ENCODE peak calls at places on chromosomes 7 and 10, in four cellular contexts. One of them, this sample, is unnamed.

GRCh38 chr10:35386594-35387174 is 50.4 kb downstream of the CCNY start:
- DNase-seq in hepatic stellate cell: no peak
- DNase-seq in hepatocyte: peak
- DNase-seq in glutamatergic neuron: no peak
- DNase-seq in this sample: no peak

GRCh38 chr7:101162551-101163280 is 2.7 kb downstream of the VGF start:
- DNase-seq in hepatic stellate cell: peak
- DNase-seq in hepatocyte: peak
- DNase-seq in glutamatergic neuron: peak
- DNase-seq in this sample: no peak

GRCh38 chr7:43211276-43211675 is 98.8 kb downstream of the HECW1 start:
- DNase-seq in hepatic stellate cell: no peak
- DNase-seq in hepatocyte: no peak
- DNase-seq in glutamatergic neuron: no peak
- DNase-seq in this sample: no peak

GRCh38 chr7:4883352-4884144 is at the start of gene RADIL:
- DNase-seq in hepatic stellate cell: peak
- DNase-seq in hepatocyte: peak
- DNase-seq in glutamatergic neuron: peak
- DNase-seq in this sample: peak

GRCh38 chr7:28687631-28688030 is 270.5 kb downstream of the TRIL start:
- DNase-seq in hepatic stellate cell: no peak
- DNase-seq in hepatocyte: no peak
- DNase-seq in glutamatergic neuron: no peak
- DNase-seq in this sample: no peak

GRCh38 chr10:74787457-74787856 is 38.9 kb upstream of the KAT6B start:
- DNase-seq in hepatic stellate cell: no peak
- DNase-seq in hepatocyte: no peak
- DNase-seq in glutamatergic neuron: no peak
- DNase-seq in this sample: no peak

GRCh38 chr10:124665980-124666379 is 78.2 kb downstream of the FAM53B start:
- DNase-seq in hepatic stellate cell: peak
- DNase-seq in hepatocyte: peak
- DNase-seq in glutamatergic neuron: no peak
- DNase-seq in this sample: no peak

GRCh38 chr10:110704906-110705476 is 60.9 kb downstream of the RBM20 start:
- DNase-seq in hepatic stellate cell: no peak
- DNase-seq in hepatocyte: no peak
- DNase-seq in glutamatergic neuron: no peak
- DNase-seq in this sample: no peak

GRCh38 chr10:75995041-75995430 is 563.6 kb downstream of the LRMDA start:
- DNase-seq in hepatic stellate cell: no peak
- DNase-seq in hepatocyte: no peak
- DNase-seq in glutamatergic neuron: no peak
- DNase-seq in this sample: no peak

GRCh38 chr7:150383710-150384397 is 4.7 kb downstream of the ZNF775 start:
- DNase-seq in hepatic stellate cell: no peak
- DNase-seq in hepatocyte: peak
- DNase-seq in glutamatergic neuron: peak
- DNase-seq in this sample: peak

GRCh38 chr10:61140765-61141392 is 196.9 kb upstream of the RHOBTB1 start:
- DNase-seq in hepatic stellate cell: peak
- DNase-seq in hepatocyte: peak
- DNase-seq in glutamatergic neuron: no peak
- DNase-seq in this sample: peak

GRCh38 chr7:101657171-101657570 is 28.1 kb upstream of the MYL10 start:
- DNase-seq in hepatic stellate cell: no peak
- DNase-seq in hepatocyte: no peak
- DNase-seq in glutamatergic neuron: no peak
- DNase-seq in this sample: no peak

GRCh38 chr10:95756796-95757657 is 1.1 kb downstream of the ENTPD1 start:
- DNase-seq in hepatic stellate cell: no peak
- DNase-seq in hepatocyte: no peak
- DNase-seq in glutamatergic neuron: no peak
- DNase-seq in this sample: peak

GRCh38 chr10:58743466-58744115 is 230.9 kb downstream of the BICC1 start:
- DNase-seq in hepatic stellate cell: peak
- DNase-seq in hepatocyte: peak
- DNase-seq in glutamatergic neuron: no peak
- DNase-seq in this sample: peak

GRCh38 chr7:143318661-143319060 is 2.8 kb downstream of the CLCN1 start:
- DNase-seq in hepatic stellate cell: peak
- DNase-seq in hepatocyte: peak
- DNase-seq in glutamatergic neuron: no peak
- DNase-seq in this sample: no peak

GRCh38 chr10:116627386-116627933 is 6.7 kb downstream of the PNLIPRP2 start:
- DNase-seq in hepatic stellate cell: no peak
- DNase-seq in hepatocyte: peak
- DNase-seq in glutamatergic neuron: peak
- DNase-seq in this sample: no peak

GRCh38 chr7:131040467-131040932 is 287.2 kb upstream of the MKLN1 start:
- DNase-seq in hepatic stellate cell: peak
- DNase-seq in hepatocyte: peak
- DNase-seq in glutamatergic neuron: peak
- DNase-seq in this sample: peak

GRCh38 chr7:31126976-31127375 is 74.9 kb downstream of the ADCYAP1R1 start:
- DNase-seq in hepatic stellate cell: no peak
- DNase-seq in hepatocyte: no peak
- DNase-seq in glutamatergic neuron: no peak
- DNase-seq in this sample: no peak

GRCh38 chr7:4715385-4715770 is 33.3 kb downstream of the FOXK1 start:
- DNase-seq in hepatic stellate cell: no peak
- DNase-seq in hepatocyte: no peak
- DNase-seq in glutamatergic neuron: no peak
- DNase-seq in this sample: peak

GRCh38 chr10:93826355-93826754 is 67.4 kb upstream of the SLC35G1 start:
- DNase-seq in hepatic stellate cell: no peak
- DNase-seq in hepatocyte: no peak
- DNase-seq in glutamatergic neuron: peak
- DNase-seq in this sample: no peak

GRCh38 chr10:47009215-47009838 is 98.1 kb downstream of the PTPN20 start:
- DNase-seq in hepatic stellate cell: no peak
- DNase-seq in hepatocyte: no peak
- DNase-seq in glutamatergic neuron: no peak
- DNase-seq in this sample: no peak

GRCh38 chr7:95391761-95392160 is 4.4 kb downstream of the PON3 start:
- DNase-seq in hepatic stellate cell: no peak
- DNase-seq in hepatocyte: no peak
- DNase-seq in glutamatergic neuron: no peak
- DNase-seq in this sample: no peak

GRCh38 chr7:15837627-15838026 is 151.1 kb upstream of the MEOX2 start:
- DNase-seq in hepatic stellate cell: no peak
- DNase-seq in hepatocyte: no peak
- DNase-seq in glutamatergic neuron: no peak
- DNase-seq in this sample: no peak

GRCh38 chr7:2735744-2736143 is 47.7 kb downstream of the AMZ1 start:
- DNase-seq in hepatic stellate cell: no peak
- DNase-seq in hepatocyte: no peak
- DNase-seq in glutamatergic neuron: no peak
- DNase-seq in this sample: no peak

GRCh38 chr10:81018898-81019890 is 481.5 kb downstream of the SH2D4B start:
- DNase-seq in hepatic stellate cell: peak
- DNase-seq in hepatocyte: peak
- DNase-seq in glutamatergic neuron: peak
- DNase-seq in this sample: peak

GRCh38 chr7:51356849-51357516 is 40.4 kb upstream of the COBL start:
- DNase-seq in hepatic stellate cell: no peak
- DNase-seq in hepatocyte: peak
- DNase-seq in glutamatergic neuron: no peak
- DNase-seq in this sample: peak

GRCh38 chr10:32298066-32298812 is 48.7 kb downstream of the EPC1 start:
- DNase-seq in hepatic stellate cell: peak
- DNase-seq in hepatocyte: no peak
- DNase-seq in glutamatergic neuron: no peak
- DNase-seq in this sample: no peak

This sample was measured in Ammon's horn.